ENCODE peak calls at places on chromosomes 3 and 15, in five cellular contexts. L is astrocyte, I is left ventricle myocardium inferior, Q is brain microvascular endothelial cell, O is upper lobe of left lung. B is an unnamed sample. For H3K36me3, the result is how much of the 10 kb centered on the place peaks cover.

GRCh38 chr15:66008920-66009572 is 139.8 kb downstream of the RAB11A start:
- DNase-seq in L (no peak), I (no peak), Q (no peak), O (no peak), B (peak)

GRCh38 chr15:33547876-33548275 is 237.1 kb downstream of the RYR3 start:
- DNase-seq in L (peak), I (no peak), Q (peak), O (no peak), B (peak)

GRCh38 chr3:7917443-7918151 is 584.0 kb upstream of the LMCD1 start:
- DNase-seq in L (no peak), I (no peak), Q (no peak), O (no peak), B (no peak)

GRCh38 chr3:108021131-108021530 is 69.7 kb downstream of the CD47 start:
- DNase-seq in L (no peak), I (no peak), Q (no peak), O (no peak), B (no peak)

GRCh38 chr15:92733934-92734521 is 78.5 kb upstream of the FAM174B start:
- DNase-seq in L (peak), I (peak), Q (no peak), O (no peak), B (no peak)

GRCh38 chr15:41790756-41791546 is 16.7 kb downstream of the MAPKBP1 start:
- DNase-seq in L (peak), I (no peak), Q (peak), O (no peak), B (peak)

GRCh38 chr15:72992733-72993321 is 59.4 kb upstream of the NEO1 start:
- DNase-seq in L (peak), I (no peak), Q (no peak), O (no peak), B (no peak)

GRCh38 chr3:49469037-49469875 is 811 bp upstream of the DAG1 start:
- DNase-seq in L (peak), I (peak), Q (peak), O (peak), B (peak)

GRCh38 chr15:82805994-82806406 is at the start of gene FSD2:
- DNase-seq in L (no peak), I (peak), Q (no peak), O (peak), B (no peak)
- H3K4me3 ChIP-seq in L (no peak), I (peak), Q (no peak), O (no peak), B (no peak)

DNA sequence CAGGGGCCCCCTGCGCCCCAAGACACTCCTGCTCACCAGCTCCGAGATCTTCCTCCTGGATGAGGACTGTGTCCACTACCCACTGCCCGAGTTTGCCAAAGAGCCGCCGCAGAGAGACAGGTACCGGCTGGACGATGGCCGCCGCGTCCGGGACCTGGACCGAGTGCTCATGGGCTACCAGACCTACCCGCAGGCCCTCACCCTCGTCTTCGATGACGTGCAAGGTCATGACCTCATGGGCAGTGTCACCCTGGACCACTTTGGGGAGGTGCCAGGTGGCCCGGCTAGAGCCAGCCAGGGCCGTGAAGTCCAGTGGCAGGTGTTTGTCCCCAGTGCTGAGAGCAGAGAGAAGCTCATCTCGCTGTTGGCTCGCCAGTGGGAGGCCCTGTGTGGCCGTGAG is 3.1 kb upstream of the STAB1 start:
- DNase-seq in L (no peak), I (no peak), Q (no peak), O (no peak), B (no peak)
- H3K36me3 ChIP-seq in L (under half), I (half or more), Q (half or more), O (half or more), B (under half)

GRCh38 chr3:185931777-185932176 is 6.0 kb downstream of the TRA2B start:
- DNase-seq in L (no peak), I (no peak), Q (no peak), O (no peak), B (no peak)

GRCh38 chr3:185930393-185931107 is 7.3 kb downstream of the TRA2B start:
- DNase-seq in L (peak), I (no peak), Q (peak), O (no peak), B (no peak)

GRCh38 chr3:185934726-185935464 is 2.9 kb downstream of the TRA2B start:
- DNase-seq in L (no peak), I (no peak), Q (no peak), O (no peak), B (no peak)

GRCh38 chr3:185933374-185933950 is 4.4 kb downstream of the TRA2B start:
- DNase-seq in L (no peak), I (no peak), Q (no peak), O (no peak), B (no peak)

DNA sequence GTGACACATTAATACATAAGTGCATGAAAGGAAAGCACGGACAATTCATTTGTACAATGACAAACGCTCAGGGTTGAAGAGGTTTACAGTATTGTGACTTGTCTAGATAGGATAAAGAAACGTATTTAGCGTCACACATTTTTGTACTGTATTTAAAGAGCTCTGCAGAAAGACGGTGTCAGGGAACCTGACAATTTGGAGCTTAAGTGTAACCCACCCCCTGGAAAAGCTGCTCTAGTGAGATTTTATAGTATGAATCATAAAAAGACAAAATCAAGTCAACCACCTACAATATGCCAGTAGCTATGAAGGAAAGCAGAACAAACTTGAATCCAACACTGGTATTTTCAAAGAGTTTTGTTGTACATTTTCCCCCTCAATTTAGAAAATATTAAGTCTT is 5.6 kb downstream of the TRA2B start:
- DNase-seq in L (no peak), I (no peak), Q (no peak), O (no peak), B (no peak)
- H3K4me3 ChIP-seq in L (peak), I (peak), Q (peak), O (no peak), B (peak)

GRCh38 chr3:52471371-52472238 is 16.2 kb downstream of the NISCH start:
- DNase-seq in L (no peak), I (peak), Q (peak), O (peak), B (peak)
- H3K36me3 ChIP-seq in L (under half), I (half or more), Q (under half), O (half or more), B (under half)

GRCh38 chr15:89656116-89656815 is 999 bp upstream of the KIF7 start:
- DNase-seq in L (peak), I (no peak), Q (no peak), O (no peak), B (peak)

GRCh38 chr15:89654847-89655805 is at the start of gene KIF7:
- DNase-seq in L (peak), I (no peak), Q (peak), O (no peak), B (peak)

GRCh38 chr15:89652666-89653065 is 2.6 kb downstream of the KIF7 start:
- DNase-seq in L (no peak), I (no peak), Q (no peak), O (no peak), B (no peak)

GRCh38 chr15:89653578-89653977 is 1.7 kb downstream of the KIF7 start:
- DNase-seq in L (no peak), I (no peak), Q (no peak), O (no peak), B (no peak)

DNA sequence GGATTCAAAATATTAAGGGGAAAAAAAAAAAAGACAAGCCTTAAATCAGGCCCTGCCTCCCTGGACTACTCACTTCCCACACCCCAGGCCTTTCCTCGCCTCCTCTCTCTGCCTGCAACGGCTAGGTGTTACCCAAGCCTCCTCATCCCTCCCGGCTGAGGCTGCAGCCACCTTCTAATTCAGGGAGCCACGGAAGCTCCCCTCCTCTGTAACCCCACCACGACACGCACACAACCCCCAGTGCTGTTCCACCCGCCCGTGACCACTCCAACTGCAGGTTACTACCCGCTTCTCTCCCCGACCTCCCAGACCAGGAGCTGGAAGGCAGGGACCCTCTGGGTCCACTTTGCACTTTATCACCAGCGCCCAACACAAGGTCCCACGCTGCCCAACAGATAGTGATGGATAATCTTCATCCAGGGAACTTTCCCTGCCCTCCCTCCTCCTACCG is 931 bp downstream of the KIF7 start:
- DNase-seq in L (peak), I (no peak), Q (no peak), O (no peak), B (peak)
- H3K4me3 ChIP-seq in L (peak), I (peak), Q (peak), O (peak), B (peak)

GRCh38 chr3:45965281-45966052 is 22.2 kb downstream of the CXCR6 start:
- DNase-seq in L (no peak), I (no peak), Q (no peak), O (no peak), B (no peak)

GRCh38 chr3:45966969-45967640 is 23.8 kb downstream of the CXCR6 start:
- DNase-seq in L (no peak), I (no peak), Q (no peak), O (no peak), B (no peak)

GRCh38 chr3:45968149-45968548 is 24.9 kb downstream of the CXCR6 start:
- DNase-seq in L (no peak), I (no peak), Q (no peak), O (no peak), B (no peak)

GRCh38 chr3:45967724-45968123 is 24.5 kb downstream of the CXCR6 start:
- DNase-seq in L (no peak), I (no peak), Q (no peak), O (no peak), B (no peak)

DNA sequence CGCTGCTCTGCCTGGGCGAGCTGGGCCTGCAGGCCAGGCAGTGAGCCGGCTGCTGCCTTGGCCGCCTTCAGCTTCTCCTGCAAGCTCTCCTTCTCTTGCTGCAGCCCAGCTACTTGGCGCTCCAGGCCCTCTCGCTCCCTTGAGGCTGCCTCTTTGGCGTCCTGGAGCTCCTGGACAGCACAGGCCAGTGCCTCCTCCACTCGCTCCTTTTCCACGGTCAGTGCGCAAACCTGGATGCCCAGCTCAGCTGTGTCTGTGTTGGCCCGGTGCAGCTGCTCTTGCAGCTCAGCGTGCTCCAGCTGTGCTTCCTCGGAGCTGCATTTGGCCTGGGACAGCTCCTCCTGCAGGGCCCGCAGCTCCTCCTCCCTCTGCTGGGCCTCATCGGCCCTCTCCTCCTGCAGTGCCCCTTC is 23.1 kb downstream of the CXCR6 start:
- DNase-seq in L (no peak), I (peak), Q (no peak), O (no peak), B (no peak)
- H3K36me3 ChIP-seq in L (under half), I (half or more), Q (under half), O (half or more), B (under half)

GRCh38 chr3:15372918-15373317 is 40.5 kb upstream of the SH3BP5 start:
- DNase-seq in L (no peak), I (no peak), Q (no peak), O (no peak), B (no peak)

GRCh38 chr3:15375461-15376000 is 43.1 kb upstream of the SH3BP5 start:
- DNase-seq in L (no peak), I (no peak), Q (no peak), O (no peak), B (no peak)

GRCh38 chr3:15382405-15382923 is 44.9 kb downstream of the METTL6 start:
- DNase-seq in L (no peak), I (no peak), Q (no peak), O (no peak), B (no peak)

GRCh38 chr3:15380980-15381890 is 46.1 kb downstream of the METTL6 start:
- DNase-seq in L (no peak), I (no peak), Q (no peak), O (no peak), B (no peak)

GRCh38 chr3:15377961-15378791 is 45.8 kb upstream of the SH3BP5 start:
- DNase-seq in L (peak), I (peak), Q (peak), O (peak), B (peak)
- H3K4me3 ChIP-seq in L (no peak), I (peak), Q (no peak), O (no peak), B (no peak)

GRCh38 chr3:29245441-29245840 is 35.4 kb upstream of the RBMS3 start:
- DNase-seq in L (no peak), I (no peak), Q (no peak), O (no peak), B (no peak)
- H3K36me3 ChIP-seq in L (under half), I (under half), Q (under half), O (under half), B (under half)

B was measured in MG63.